ENCODE peak calls at places on chromosomes 5 and 9, in nine cellular contexts. G is HepG2, R is heart left ventricle, Z is A549, A is Peyer's patch, H is spleen, E is IMR-90, X is testis, L is uterus. P is an unnamed sample.

GRCh38 chr9:134208981-134209725 is 44.8 kb upstream of the RNU6ATAC start:
- DNase-seq in G (no peak), R (peak), Z (no peak), A (no peak), H (peak), E (no peak), X (no peak), L (peak), P (no peak)

GRCh38 chr9:78831726-78832125 is 534.8 kb downstream of the PSAT1 start:
- DNase-seq in G (no peak), R (no peak), Z (no peak), A (no peak), H (no peak), E (peak), X (no peak), L (no peak), P (no peak)

GRCh38 chr5:171745602-171746001 is 40.0 kb upstream of the SMIM23 start:
- DNase-seq in G (no peak), R (no peak), Z (no peak), A (no peak), H (no peak), E (no peak), X (no peak), L (peak), P (no peak)

GRCh38 chr9:28155067-28155466 is 581.8 kb upstream of the C9orf72 start:
- DNase-seq in G (no peak), R (no peak), Z (no peak), A (no peak), H (no peak), E (no peak), X (no peak), L (no peak), P (no peak)

GRCh38 chr9:125747765-125748510 is 765 bp downstream of the PBX3 start:
- DNase-seq in G (no peak), R (peak), Z (peak), A (peak), H (peak), E (no peak), X (peak), L (peak), P (peak)

GRCh38 chr9:97982191-97982718 is 886 bp upstream of the ANP32B start:
- DNase-seq in G (no peak), R (no peak), Z (no peak), A (no peak), H (no peak), E (no peak), X (no peak), L (no peak), P (no peak)

GRCh38 chr5:38468202-38468656 is 88.2 kb downstream of the LIFR start:
- DNase-seq in G (peak), R (no peak), Z (peak), A (no peak), H (no peak), E (peak), X (no peak), L (peak), P (no peak)

GRCh38 chr9:76610009-76610352 is 151.0 kb downstream of the GCNT1 start:
- DNase-seq in G (no peak), R (peak), Z (no peak), A (peak), H (no peak), E (peak), X (no peak), L (peak), P (peak)

GRCh38 chr5:99138911-99139310 is 210.1 kb upstream of the CHD1 start:
- DNase-seq in G (no peak), R (no peak), Z (no peak), A (no peak), H (no peak), E (no peak), X (no peak), L (no peak), P (no peak)

GRCh38 chr5:169856571-169856970 is 123.7 kb downstream of the INSYN2B start:
- DNase-seq in G (no peak), R (no peak), Z (peak), A (no peak), H (no peak), E (peak), X (no peak), L (no peak), P (no peak)

GRCh38 chr5:64811050-64811640 is 42.4 kb downstream of the CWC27 start:
- DNase-seq in G (peak), R (no peak), Z (peak), A (no peak), H (no peak), E (peak), X (no peak), L (no peak), P (no peak)

GRCh38 chr9:82231411-82231810 is 242.8 kb downstream of the SPATA31D1 start:
- DNase-seq in G (no peak), R (no peak), Z (no peak), A (no peak), H (no peak), E (no peak), X (no peak), L (no peak), P (no peak)

GRCh38 chr5:124645396-124645795 is 101.0 kb downstream of the ZNF608 start:
- DNase-seq in G (no peak), R (no peak), Z (no peak), A (peak), H (no peak), E (no peak), X (no peak), L (no peak), P (no peak)

GRCh38 chr5:150000990-150001659 is 586 bp downstream of the HMGXB3 start:
- DNase-seq in G (no peak), R (peak), Z (peak), A (peak), H (peak), E (peak), X (peak), L (peak), P (peak)

GRCh38 chr5:172886974-172887491 is 53.0 kb downstream of the ERGIC1 start:
- DNase-seq in G (peak), R (peak), Z (no peak), A (peak), H (peak), E (peak), X (peak), L (peak), P (peak)

GRCh38 chr5:1001406-1002270 is 7.0 kb upstream of the NKD2 start:
- DNase-seq in G (no peak), R (peak), Z (no peak), A (no peak), H (peak), E (no peak), X (peak), L (peak), P (peak)

GRCh38 chr5:62144395-62145022 is 161.5 kb upstream of the KIF2A start:
- DNase-seq in G (no peak), R (no peak), Z (no peak), A (no peak), H (no peak), E (no peak), X (no peak), L (no peak), P (no peak)

GRCh38 chr5:106019271-106019670 is 1651.5 kb downstream of the EFNA5 start:
- DNase-seq in G (no peak), R (no peak), Z (no peak), A (no peak), H (no peak), E (peak), X (no peak), L (no peak), P (no peak)

GRCh38 chr5:136388474-136388873 is 23.1 kb upstream of the TRPC7 start:
- DNase-seq in G (no peak), R (no peak), Z (no peak), A (no peak), H (no peak), E (no peak), X (no peak), L (no peak), P (no peak)

GRCh38 chr5:52801329-52801728 is 13.6 kb downstream of the ITGA1 start:
- DNase-seq in G (no peak), R (no peak), Z (peak), A (peak), H (no peak), E (peak), X (no peak), L (no peak), P (peak)

GRCh38 chr5:17439956-17440355 is 58.1 kb upstream of the TAF11L2 start:
- DNase-seq in G (no peak), R (no peak), Z (no peak), A (no peak), H (no peak), E (no peak), X (no peak), L (no peak), P (no peak)

GRCh38 chr5:65760504-65761275 is 38.7 kb downstream of the NLN start:
- DNase-seq in G (no peak), R (no peak), Z (peak), A (peak), H (no peak), E (peak), X (peak), L (no peak), P (no peak)

GRCh38 chr5:168851902-168852321 is 272.7 kb upstream of the PANK3 start:
- DNase-seq in G (no peak), R (no peak), Z (peak), A (peak), H (no peak), E (no peak), X (no peak), L (no peak), P (no peak)

GRCh38 chr9:133734600-133735414 is 3.3 kb downstream of the SARDH start:
- DNase-seq in G (no peak), R (no peak), Z (no peak), A (peak), H (peak), E (no peak), X (peak), L (no peak), P (no peak)

GRCh38 chr9:27539479-27540441 is 10.1 kb upstream of the MOB3B start:
- DNase-seq in G (peak), R (no peak), Z (peak), A (peak), H (no peak), E (peak), X (no peak), L (peak), P (no peak)

GRCh38 chr5:179344301-179345178 is 721 bp downstream of the ADAMTS2 start:
- DNase-seq in G (no peak), R (no peak), Z (no peak), A (no peak), H (peak), E (peak), X (no peak), L (peak), P (no peak)

GRCh38 chr5:179262126-179262920 is 82.9 kb downstream of the ADAMTS2 start:
- DNase-seq in G (no peak), R (peak), Z (no peak), A (peak), H (peak), E (no peak), X (peak), L (peak), P (peak)

GRCh38 chr9:129451669-129452068 is 169.2 kb downstream of the C9orf50 start:
- DNase-seq in G (no peak), R (no peak), Z (no peak), A (no peak), H (no peak), E (no peak), X (no peak), L (peak), P (no peak)

GRCh38 chr5:179615203-179615602 is 8.3 kb downstream of the HNRNPH1 start:
- DNase-seq in G (no peak), R (no peak), Z (no peak), A (no peak), H (no peak), E (peak), X (no peak), L (no peak), P (no peak)

GRCh38 chr5:177471610-177472356 is 1.7 kb downstream of the DBN1 start:
- DNase-seq in G (no peak), R (no peak), Z (no peak), A (no peak), H (no peak), E (peak), X (peak), L (peak), P (no peak)

GRCh38 chr9:133987455-133987800 is 4.7 kb downstream of the VAV2 start:
- DNase-seq in G (no peak), R (no peak), Z (no peak), A (no peak), H (peak), E (no peak), X (no peak), L (no peak), P (no peak)

GRCh38 chr5:127337876-127338275 is 47.3 kb downstream of the MEGF10 start:
- DNase-seq in G (no peak), R (no peak), Z (no peak), A (no peak), H (no peak), E (no peak), X (no peak), L (no peak), P (no peak)

GRCh38 chr5:35285011-35285410 is 54.7 kb upstream of the PRLR start:
- DNase-seq in G (no peak), R (no peak), Z (no peak), A (no peak), H (no peak), E (no peak), X (no peak), L (no peak), P (no peak)

GRCh38 chr5:98768160-98769005 is 5.1 kb upstream of the RGMB start:
- DNase-seq in G (peak), R (peak), Z (peak), A (peak), H (peak), E (peak), X (peak), L (peak), P (peak)

GRCh38 chr5:7471710-7472109 is 75.8 kb downstream of the ADCY2 start:
- DNase-seq in G (no peak), R (no peak), Z (no peak), A (no peak), H (no peak), E (no peak), X (no peak), L (no peak), P (no peak)

GRCh38 chr5:118598311-118598710 is 390.0 kb downstream of the DTWD2 start:
- DNase-seq in G (no peak), R (no peak), Z (no peak), A (no peak), H (no peak), E (no peak), X (no peak), L (no peak), P (no peak)

GRCh38 chr5:170252710-170253350 is 20.0 kb downstream of the C5orf58 start:
- DNase-seq in G (no peak), R (no peak), Z (no peak), A (no peak), H (no peak), E (no peak), X (no peak), L (no peak), P (no peak)

GRCh38 chr5:43066799-43067741 is 27.0 kb upstream of the ANXA2R start:
- DNase-seq in G (peak), R (peak), Z (peak), A (peak), H (peak), E (peak), X (peak), L (peak), P (peak)
- TF ChIP-seq POLR2A in G (peak), R (no peak), Z (no peak), A (peak), H (no peak), E (peak), X (no peak), L (peak), P (no peak)

DNA sequence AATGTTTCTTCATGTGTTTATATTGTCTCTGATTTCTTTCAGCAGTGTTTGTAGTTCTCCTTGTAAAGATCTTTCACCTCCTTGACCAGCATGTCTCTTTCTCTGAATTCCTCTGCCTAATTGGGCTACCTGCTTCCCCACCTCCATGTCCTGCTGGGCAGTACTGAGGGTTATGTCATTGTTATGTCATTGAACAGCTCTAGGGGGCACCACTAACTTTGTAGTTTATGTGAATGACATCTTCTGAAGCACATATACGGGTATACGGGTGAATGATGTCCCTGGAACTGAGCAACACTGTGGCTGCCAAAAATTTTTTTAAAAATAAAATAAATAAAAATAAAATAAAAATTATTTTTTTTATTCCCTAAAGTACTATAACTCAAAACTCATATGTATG is 16.9 kb upstream of the SNCAIP start:
- DNase-seq in G (peak), R (no peak), Z (peak), A (no peak), H (no peak), E (no peak), X (no peak), L (no peak), P (no peak)
- TF ChIP-seq CTCF in G (peak), R (peak), Z (no peak), A (peak), H (peak), E (peak), X (no peak), L (peak), P (no peak)

GRCh38 chr9:124353166-124353768 is 62.0 kb downstream of the PSMB7 start:
- DNase-seq in G (no peak), R (no peak), Z (no peak), A (no peak), H (peak), E (no peak), X (no peak), L (no peak), P (peak)

GRCh38 chr9:124353811-124354274 is 61.4 kb downstream of the PSMB7 start:
- DNase-seq in G (no peak), R (no peak), Z (peak), A (no peak), H (peak), E (peak), X (no peak), L (no peak), P (no peak)

GRCh38 chr9:124354364-124355031 is 60.7 kb downstream of the PSMB7 start:
- DNase-seq in G (no peak), R (no peak), Z (no peak), A (no peak), H (peak), E (no peak), X (peak), L (no peak), P (no peak)

GRCh38 chr9:124351672-124352468 is 63.4 kb downstream of the PSMB7 start:
- DNase-seq in G (no peak), R (no peak), Z (no peak), A (peak), H (peak), E (no peak), X (no peak), L (no peak), P (no peak)

GRCh38 chr9:124352616-124353015 is 62.6 kb downstream of the PSMB7 start:
- DNase-seq in G (no peak), R (no peak), Z (no peak), A (peak), H (peak), E (peak), X (no peak), L (no peak), P (no peak)
- TF ChIP-seq POLR2A in G (no peak), R (no peak), Z (no peak), A (no peak), H (no peak), E (no peak), X (no peak), L (no peak), P (no peak)

GRCh38 chr9:35517136-35517535 is 27.2 kb downstream of the RUSC2 start:
- DNase-seq in G (peak), R (no peak), Z (no peak), A (no peak), H (no peak), E (peak), X (peak), L (no peak), P (no peak)

GRCh38 chr9:35517552-35518211 is 27.8 kb downstream of the RUSC2 start:
- DNase-seq in G (no peak), R (no peak), Z (no peak), A (no peak), H (no peak), E (no peak), X (no peak), L (no peak), P (no peak)

GRCh38 chr9:35518212-35518917 is 28.5 kb downstream of the RUSC2 start:
- DNase-seq in G (peak), R (no peak), Z (peak), A (no peak), H (no peak), E (peak), X (no peak), L (no peak), P (no peak)

GRCh38 chr9:35515766-35516165 is 25.9 kb downstream of the RUSC2 start:
- DNase-seq in G (no peak), R (no peak), Z (peak), A (no peak), H (no peak), E (no peak), X (no peak), L (no peak), P (no peak)

GRCh38 chr9:35516481-35516880 is 26.6 kb downstream of the RUSC2 start:
- DNase-seq in G (no peak), R (no peak), Z (peak), A (no peak), H (no peak), E (peak), X (no peak), L (no peak), P (no peak)
- TF ChIP-seq CTCF in G (no peak), R (no peak), Z (no peak), A (no peak), H (no peak), E (no peak), X (no peak), L (no peak), P (no peak)

DNA sequence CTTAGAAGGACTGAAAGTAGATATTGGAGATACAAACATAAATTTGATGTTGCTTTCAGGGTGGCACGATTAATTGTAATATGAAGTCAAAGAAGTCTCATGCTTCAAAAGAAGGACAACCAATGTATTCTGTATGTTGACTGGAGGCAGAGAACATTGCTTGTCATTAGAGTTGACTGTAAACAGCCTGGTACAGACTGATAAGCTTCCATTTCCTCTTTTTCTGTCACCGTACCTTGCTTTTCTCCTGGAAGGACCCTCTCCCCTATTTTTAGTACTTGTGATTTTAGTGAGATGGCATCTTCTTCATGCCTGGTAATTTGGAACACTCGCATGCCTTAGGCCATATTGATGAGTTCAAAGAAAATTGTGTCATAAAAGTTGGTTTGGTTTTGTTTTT is 809.4 kb downstream of the PRELID2 start:
- DNase-seq in G (no peak), R (no peak), Z (no peak), A (no peak), H (no peak), E (no peak), X (no peak), L (no peak), P (no peak)
- TF ChIP-seq POLR2A in G (no peak), R (no peak), Z (no peak), A (no peak), H (no peak), E (no peak), X (no peak), L (no peak), P (no peak)

GRCh38 chr9:110648698-110649097 is 19.9 kb upstream of the MUSK start:
- DNase-seq in G (no peak), R (no peak), Z (no peak), A (no peak), H (no peak), E (no peak), X (no peak), L (no peak), P (no peak)
- TF ChIP-seq CTCF in G (no peak), R (no peak), Z (no peak), A (no peak), H (no peak), E (no peak), X (no peak), L (no peak), P (no peak)

GRCh38 chr9:135479469-135480052 is at the start of gene PPP1R26:
- DNase-seq in G (no peak), R (peak), Z (peak), A (no peak), H (no peak), E (no peak), X (peak), L (no peak), P (no peak)
- TF ChIP-seq POLR2A in G (no peak), R (no peak), Z (peak), A (no peak), H (no peak), E (no peak), X (no peak), L (no peak), P (no peak)